ENCODE peak calls at places on chromosomes 7 and 10, in five cellular contexts. C is activated CD8-positive, alpha-beta memory T cell treated with anti-CD3 and anti-CD28 coated beads for 1 hour; Y is sciatic nerve; M is NCI-H1436; X is lower leg skin. P is an unnamed sample.

GRCh38 chr10:24871006-24871405 is 81.4 kb downstream of the PRTFDC1 start:
- DNase-seq in C (no peak), Y (no peak), M (no peak), X (no peak), P (no peak)

GRCh38 chr7:2203551-2204300 is 29.0 kb downstream of the MAD1L1 start:
- DNase-seq in C (no peak), Y (peak), M (no peak), X (no peak), P (no peak)

GRCh38 chr10:62373639-62373994 is 552 bp upstream of the ZNF365 start:
- DNase-seq in C (no peak), Y (no peak), M (no peak), X (no peak), P (no peak)

GRCh38 chr10:43292745-43293676 is 26.1 kb upstream of the RASGEF1A start:
- DNase-seq in C (no peak), Y (peak), M (peak), X (peak), P (no peak)

GRCh38 chr10:50561266-50561665 is 62.5 kb downstream of the SGMS1 start:
- DNase-seq in C (no peak), Y (no peak), M (no peak), X (no peak), P (no peak)

GRCh38 chr7:105788816-105789349 is 87.5 kb downstream of the ATXN7L1 start:
- DNase-seq in C (no peak), Y (no peak), M (no peak), X (no peak), P (no peak)

GRCh38 chr7:106640368-106641141 is 20.4 kb downstream of the CCDC71L start:
- DNase-seq in C (no peak), Y (no peak), M (no peak), X (no peak), P (no peak)

GRCh38 chr10:77710759-77711682 is 73.4 kb upstream of the KCNMA1 start:
- DNase-seq in C (peak), Y (peak), M (peak), X (peak), P (peak)

GRCh38 chr10:132189810-132190422 is 3.2 kb downstream of the DPYSL4 start:
- DNase-seq in C (no peak), Y (no peak), M (no peak), X (no peak), P (no peak)

GRCh38 chr10:97553575-97554100 is 18.9 kb upstream of the ANKRD2 start:
- DNase-seq in C (no peak), Y (peak), M (peak), X (peak), P (peak)

GRCh38 chr7:15751191-15751701 is 64.8 kb upstream of the MEOX2 start:
- DNase-seq in C (no peak), Y (no peak), M (no peak), X (no peak), P (no peak)

GRCh38 chr10:88113657-88114272 is 250.3 kb downstream of the PTEN start:
- DNase-seq in C (no peak), Y (no peak), M (no peak), X (no peak), P (no peak)

GRCh38 chr7:101527844-101528667 is 101.0 kb downstream of the MYL10 start:
- DNase-seq in C (no peak), Y (no peak), M (no peak), X (no peak), P (no peak)

GRCh38 chr7:7566651-7567611 is at the start of gene MIOS:
- DNase-seq in C (peak), Y (peak), M (peak), X (peak), P (peak)

GRCh38 chr7:99791667-99792356 is 7.8 kb upstream of the CYP3A4 start:
- DNase-seq in C (no peak), Y (no peak), M (no peak), X (no peak), P (no peak)

GRCh38 chr7:85890244-85890811 is 703.5 kb upstream of the SEMA3D start:
- DNase-seq in C (no peak), Y (no peak), M (peak), X (no peak), P (no peak)

GRCh38 chr10:5434017-5434753 is 21.8 kb downstream of the NET1 start:
- DNase-seq in C (no peak), Y (no peak), M (peak), X (no peak), P (no peak)

GRCh38 chr7:5344342-5344741 is 61.6 kb downstream of the SLC29A4 start:
- DNase-seq in C (no peak), Y (no peak), M (no peak), X (no peak), P (no peak)

GRCh38 chr7:152762056-152762455 is 2.5 kb downstream of the ACTR3B start:
- DNase-seq in C (no peak), Y (no peak), M (no peak), X (no peak), P (no peak)

P was measured in effector memory CD8-positive, alpha-beta T cell.